ENCODE peak calls at places on chromosomes 3 and 15, in nine cellular contexts. H is IMR-90, S is Peyer's patch, P is breast epithelium, R is heart left ventricle, N is HCT116, L is suprapubic skin, J is esophagus muscularis mucosa, X is A549. K is an unnamed sample.
A peak's percentile ranks its signal among the peaks of the same experiment; 100 is the strongest.

GRCh38 chr3:32283304-32283703 is 44.8 kb downstream of the CMTM8 start:
- DNase-seq in L (no peak), N (no peak), H (no peak), J (no peak), P (no peak), S (no peak), R (peak; percentile 78), X (no peak), K (peak; percentile 53)

GRCh38 chr15:67579967-67580366 is 37.5 kb downstream of the MAP2K5 start:
- DNase-seq in N (no peak), P (no peak), X (no peak), S (no peak), L (no peak), J (no peak), H (no peak), R (no peak), K (no peak)

GRCh38 chr3:11956781-11957180 is 47.4 kb upstream of the SYN2 start:
- DNase-seq in L (no peak), H (no peak), N (no peak), X (no peak), J (no peak), S (no peak), P (no peak), R (no peak), K (no peak)

GRCh38 chr3:16400143-16400935 is 113.2 kb downstream of the RFTN1 start:
- DNase-seq in P (no peak), H (no peak), J (no peak), L (no peak), X (no peak), N (no peak), S (no peak), R (no peak), K (no peak)

GRCh38 chr15:78179906-78180305 is 30.7 kb downstream of the IDH3A start:
- DNase-seq in J (no peak), H (no peak), R (no peak), S (no peak), P (no peak), L (no peak), N (no peak), X (no peak), K (no peak)

GRCh38 chr3:142987707-142988106 is 13.7 kb upstream of the U2SURP start:
- DNase-seq in H (peak; percentile 77), L (no peak), R (no peak), N (no peak), X (no peak), S (no peak), P (no peak), J (no peak), K (peak; percentile 36)

GRCh38 chr3:168094877-168095610 is 680 bp downstream of the GOLIM4 start:
- DNase-seq in J (no peak), P (peak; percentile 62), N (peak; percentile 33), X (peak; percentile 44), L (peak; percentile 81), R (peak; percentile 73), H (peak; percentile 69), S (peak; percentile 83), K (peak; percentile 91)

GRCh38 chr3:176469694-176470205 is 727.5 kb downstream of the TBL1XR1 start:
- DNase-seq in X (no peak), R (no peak), P (no peak), J (no peak), S (no peak), N (peak; percentile 29), L (no peak), H (no peak), K (no peak)

GRCh38 chr3:194418671-194419070 is 19.6 kb upstream of the GP5 start:
- DNase-seq in P (no peak), H (no peak), R (no peak), X (no peak), N (no peak), J (no peak), S (no peak), L (no peak), K (no peak)

DNA sequence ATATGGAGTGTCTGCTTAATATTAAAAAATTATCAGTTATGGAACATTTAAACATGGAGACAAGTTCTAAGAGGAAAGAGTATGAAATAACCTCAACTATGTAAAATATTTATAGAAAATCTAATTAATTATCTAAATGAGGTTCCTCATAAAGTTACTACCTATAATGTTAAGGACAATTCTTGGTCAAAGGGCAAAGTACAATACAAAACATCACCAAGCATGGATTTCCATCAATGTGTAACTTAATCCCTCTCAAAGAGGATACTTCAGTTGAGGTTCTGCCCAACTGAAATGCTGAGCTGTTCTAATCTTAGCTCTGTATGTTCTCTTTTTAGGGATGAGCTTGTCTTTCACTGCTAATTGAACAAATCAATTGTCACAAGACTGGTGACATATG is 56.0 kb upstream of the CHRM5 start:
- DNase-seq in X (no peak), N (no peak), R (no peak), H (no peak), L (no peak), P (no peak), S (no peak), J (no peak), K (no peak)
- H3K27ac ChIP-seq in X (no peak overlapping the region), N (no peak overlapping the region), R (no peak overlapping the region), H (no peak overlapping the region), L (no peak overlapping the region), P (no peak overlapping the region), S (no peak overlapping the region), J (no peak overlapping the region), K (no peak overlapping the region)

GRCh38 chr3:154121236-154122095 is at the start of gene ARHGEF26:
- DNase-seq in L (peak; percentile 92), S (peak; percentile 94), N (peak; percentile 60), H (peak; percentile 56), X (peak; percentile 83), R (peak; percentile 85), J (peak; percentile 94), P (peak; percentile 94), K (peak; percentile 97)
- TF ChIP-seq POLR2A in L (no peak), S (no peak), N (no peak), H (no peak), X (peak; percentile 55), R (no peak), J (no peak), P (no peak), K (peak; percentile 66)

GRCh38 chr3:41224120-41224806 is 25.0 kb downstream of the CTNNB1 start:
- DNase-seq in H (peak; percentile 88), L (no peak), R (peak; percentile 35), P (no peak), X (no peak), J (no peak), S (no peak), N (no peak), K (no peak)

GRCh38 chr3:41223691-41224090 is 24.4 kb downstream of the CTNNB1 start:
- DNase-seq in N (no peak), J (no peak), L (no peak), S (no peak), X (no peak), P (no peak), H (no peak), R (no peak), K (no peak)

GRCh38 chr3:41222508-41222907 is 23.2 kb downstream of the CTNNB1 start:
- DNase-seq in P (no peak), N (no peak), H (no peak), J (no peak), R (no peak), S (no peak), L (no peak), X (no peak), K (no peak)

GRCh38 chr3:41222012-41222411 is 22.7 kb downstream of the CTNNB1 start:
- DNase-seq in L (no peak), X (no peak), H (no peak), S (no peak), J (no peak), P (no peak), R (no peak), N (no peak), K (no peak)

DNA sequence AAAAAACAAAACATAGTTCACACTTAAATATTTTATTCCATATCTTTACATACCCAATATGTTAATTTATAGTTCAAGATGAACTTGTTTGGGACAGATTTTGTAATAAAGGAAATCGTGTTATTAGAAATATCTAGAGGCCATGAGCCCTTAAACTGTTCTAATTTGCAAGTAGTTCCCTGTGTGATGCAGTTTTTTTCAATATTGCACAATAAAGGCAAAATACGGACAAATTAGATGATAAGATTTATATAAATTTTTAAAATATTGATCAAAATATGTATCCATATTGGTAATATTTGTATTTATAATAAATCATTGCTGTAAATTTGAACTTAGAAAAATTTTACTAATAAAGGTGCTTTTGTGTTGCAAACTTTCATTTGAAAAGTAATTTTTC is 23.8 kb downstream of the CTNNB1 start:
- DNase-seq in P (no peak), L (no peak), X (no peak), S (no peak), N (no peak), R (no peak), H (no peak), J (no peak), K (no peak)
- H3K27ac ChIP-seq in P (peak overlapping the region; percentile 12), L (no peak overlapping the region), X (no peak overlapping the region), S (no peak overlapping the region), N (no peak overlapping the region), R (no peak overlapping the region), H (no peak overlapping the region), J (no peak overlapping the region), K (no peak overlapping the region)

GRCh38 chr3:128488995-128489859 is 3.8 kb downstream of the GATA2 start:
- DNase-seq in P (no peak), N (peak; percentile 35), J (no peak), L (peak; percentile 69), S (peak; percentile 53), X (no peak), H (no peak), R (peak; percentile 86), K (peak; percentile 52)

GRCh38 chr3:128486692-128487537 is 6.1 kb downstream of the GATA2 start:
- DNase-seq in P (no peak), H (peak; percentile 41), X (no peak), R (peak; percentile 54), S (no peak), J (no peak), L (peak; percentile 62), N (no peak), K (no peak)

GRCh38 chr3:128487538-128487812 is 5.5 kb downstream of the GATA2 start:
- DNase-seq in N (no peak), X (no peak), R (no peak), L (no peak), H (no peak), S (no peak), J (no peak), P (no peak), K (no peak)

GRCh38 chr3:128488636-128488994 is 4.4 kb downstream of the GATA2 start:
- DNase-seq in P (no peak), S (no peak), J (no peak), H (no peak), N (no peak), X (no peak), L (no peak), R (no peak), K (no peak)

GRCh38 chr3:128487813-128488635 is 5.0 kb downstream of the GATA2 start:
- DNase-seq in P (peak; percentile 72), J (no peak), S (peak; percentile 71), H (peak; percentile 87), X (peak; percentile 89), N (peak; percentile 72), L (peak; percentile 84), R (peak; percentile 94), K (peak; percentile 77)
- TF ChIP-seq POLR2A in P (no peak), J (peak; percentile 16), S (no peak), H (peak; percentile 85), X (peak; percentile 50), N (peak; percentile 46), L (no peak), R (peak; percentile 69), K (peak; percentile 64)

GRCh38 chr15:39301589-39301999 is 279.3 kb upstream of the THBS1 start:
- DNase-seq in L (no peak), H (peak; percentile 77), P (no peak), S (no peak), R (no peak), N (no peak), X (no peak), J (no peak), K (no peak)
- H3K27ac ChIP-seq in L (no peak overlapping the region), H (peak overlapping the region; percentile 96), P (peak overlapping the region; percentile 2), S (no peak overlapping the region), R (no peak overlapping the region), N (no peak overlapping the region), X (peak overlapping the region; percentile 67), J (peak overlapping the region; percentile 10), K (no peak overlapping the region)